ENCODE peak calls at places on chromosomes 2 and 18, in eight cellular contexts. T is activated CD8-positive, alpha-beta memory T cell treated with anti-CD3 and anti-CD28 coated beads for 1 hour; D is psoas muscle; W is C1 segment of cervical spinal cord; N is iris pigment epithelial cell; O is AML-193; K is GM04503; B is heart left ventricle. V is an unnamed sample.
A peak's percentile ranks its signal among the peaks of the same experiment; 100 is the strongest.

GRCh38 chr18:65762556-65762955 is 11.7 kb downstream of the CDH7 start:
- DNase-seq in D (no peak), B (no peak), W (peak; percentile 48), O (no peak), K (no peak), T (no peak), N (no peak), V (no peak)

GRCh38 chr2:206274434-206275273 is at the start of gene ZDBF2:
- DNase-seq in N (peak; percentile 48), K (peak; percentile 6), T (peak; percentile 23), O (no peak), D (peak; percentile 48), W (peak; percentile 65), B (peak; percentile 23), V (peak; percentile 92)

GRCh38 chr2:230678451-230678850 is 34.2 kb upstream of the CAB39 start:
- DNase-seq in B (no peak), O (peak; percentile 30), N (no peak), K (no peak), D (no peak), W (no peak), T (no peak), V (no peak)

GRCh38 chr2:102508863-102509262 is 35.8 kb downstream of the SLC9A4 start:
- DNase-seq in D (no peak), O (peak; percentile 83), W (no peak), N (no peak), B (no peak), K (no peak), T (no peak), V (no peak)

GRCh38 chr2:105674859-105675541 is 69.7 kb upstream of the NCK2 start:
- DNase-seq in T (no peak), O (no peak), N (no peak), B (no peak), D (no peak), K (no peak), W (no peak), V (no peak)

GRCh38 chr18:55322176-55322735 is 265.7 kb downstream of the TCF4 start:
- DNase-seq in B (peak; percentile 87), W (peak; percentile 85), N (peak; percentile 96), O (no peak), T (no peak), K (peak; percentile 85), D (peak; percentile 90), V (peak; percentile 97)

GRCh38 chr2:162317910-162318279 is 589 bp downstream of the IFIH1 start:
- DNase-seq in K (no peak), W (no peak), B (no peak), N (no peak), D (no peak), O (peak; percentile 30), T (no peak), V (no peak)

GRCh38 chr2:108548221-108549003 is 14.1 kb downstream of the LIMS1 start:
- DNase-seq in B (no peak), T (no peak), K (no peak), N (peak; percentile 89), W (no peak), O (no peak), D (no peak), V (no peak)

GRCh38 chr2:98479959-98480524 is 35.4 kb downstream of the INPP4A start:
- DNase-seq in B (peak; percentile 66), W (peak; percentile 80), T (no peak), D (peak; percentile 58), N (peak; percentile 50), O (no peak), K (no peak), V (no peak)

GRCh38 chr18:3305354-3305762 is 43.4 kb downstream of the MYL12B start:
- DNase-seq in T (no peak), B (no peak), K (peak; percentile 74), D (no peak), N (peak; percentile 99), W (no peak), O (no peak), V (no peak)

GRCh38 chr18:27712066-27712465 is 464.9 kb downstream of the CDH2 start:
- DNase-seq in B (no peak), D (no peak), N (no peak), T (no peak), K (no peak), O (no peak), W (no peak), V (no peak)

GRCh38 chr2:113219525-113219888 is 45.7 kb downstream of the PSD4 start:
- DNase-seq in T (no peak), D (no peak), N (no peak), B (no peak), W (no peak), O (no peak), K (no peak), V (no peak)

GRCh38 chr2:220701115-220701514 is 871.0 kb downstream of the EPHA4 start:
- DNase-seq in O (no peak), D (no peak), W (no peak), K (no peak), N (peak; percentile 6), T (no peak), B (no peak), V (no peak)

GRCh38 chr2:74538881-74539339 is 9.2 kb downstream of the HTRA2 start:
- DNase-seq in N (no peak), B (no peak), O (no peak), W (no peak), T (no peak), D (no peak), K (no peak), V (no peak)

GRCh38 chr18:29874519-29875098 is 1167.9 kb downstream of the DSC3 start:
- DNase-seq in D (no peak), K (no peak), B (no peak), O (peak; percentile 43), W (no peak), T (no peak), N (peak; percentile 41), V (peak; percentile 47)

GRCh38 chr2:83879127-83879526 is 580.0 kb downstream of the SUCLG1 start:
- DNase-seq in N (no peak), T (no peak), B (no peak), W (no peak), O (no peak), K (no peak), D (no peak), V (no peak)

GRCh38 chr2:158011055-158011771 is 90.5 kb upstream of the UPP2 start:
- DNase-seq in N (peak; percentile 7), W (no peak), D (no peak), T (no peak), K (no peak), O (no peak), B (no peak), V (no peak)

GRCh38 chr2:132923787-132924186 is 253.8 kb upstream of the LYPD1 start:
- DNase-seq in N (peak; percentile 51), B (peak; percentile 20), W (no peak), T (no peak), O (no peak), D (no peak), K (no peak), V (no peak)

GRCh38 chr18:72542993-72543361 is 1.2 kb downstream of the CBLN2 start:
- DNase-seq in O (no peak), B (no peak), T (no peak), N (no peak), W (no peak), K (no peak), D (no peak), V (no peak)

GRCh38 chr18:61851940-61852451 is 40.8 kb downstream of the RNF152 start:
- DNase-seq in B (no peak), N (peak; percentile 54), O (no peak), W (no peak), K (no peak), T (no peak), D (no peak), V (no peak)

GRCh38 chr2:138670734-138671133 is 109.5 kb downstream of the NXPH2 start:
- DNase-seq in T (no peak), K (no peak), O (no peak), B (no peak), W (no peak), D (no peak), N (no peak), V (no peak)

GRCh38 chr2:128315122-128315828 is 3.4 kb downstream of the HS6ST1 start:
- DNase-seq in T (no peak), W (peak; percentile 57), D (no peak), N (no peak), B (peak; percentile 4), K (no peak), O (no peak), V (no peak)

GRCh38 chr2:156532989-156533388 is 96.8 kb downstream of the GPD2 start:
- DNase-seq in O (no peak), D (no peak), T (no peak), B (no peak), W (no peak), N (no peak), K (no peak), V (no peak)

GRCh38 chr2:173037245-173038106 is 38.2 kb upstream of the MAP3K20 start:
- DNase-seq in D (no peak), B (peak; percentile 17), K (no peak), T (no peak), O (no peak), N (peak; percentile 39), W (no peak), V (no peak)

GRCh38 chr18:23200751-23201150 is 65.5 kb downstream of the CABLES1 start:
- DNase-seq in O (no peak), B (no peak), N (no peak), W (no peak), K (no peak), T (no peak), D (no peak), V (peak; percentile 86)

V was measured in SK-N-DZ.